ENCODE peak calls at places on chromosomes 1 and 21, in five cellular contexts. L is AG09309, F is left lung, V is smooth muscle cell of the brain vasculature, T is nephron progenitor cell. P is an unnamed sample.

GRCh38 chr1:172135076-172135672 is 285.3 kb upstream of the C1orf105 start:
- DNase-seq in L (no peak), F (no peak), V (no peak), T (no peak), P (no peak)

GRCh38 chr1:155569988-155570592 is 7.5 kb upstream of the ASH1L start:
- DNase-seq in L (no peak), F (no peak), V (no peak), T (no peak), P (no peak)

GRCh38 chr1:1402081-1402900 is 3.2 kb upstream of the CCNL2 start:
- DNase-seq in L (peak; percentile 18), F (no peak), V (peak; percentile 17), T (peak; percentile 47), P (peak; percentile 45)

GRCh38 chr1:941588-942383 is 17.3 kb downstream of the NOC2L start:
- DNase-seq in L (peak; percentile 35), F (peak; percentile 82), V (no peak), T (peak; percentile 78), P (peak; percentile 69)

GRCh38 chr21:43369124-43369523 is 57.8 kb downstream of the SIK1 start:
- DNase-seq in L (no peak), F (no peak), V (no peak), T (no peak), P (no peak)

GRCh38 chr1:18489417-18490143 is 8.8 kb downstream of the KLHDC7A start:
- DNase-seq in L (no peak), F (no peak), V (no peak), T (no peak), P (no peak)

GRCh38 chr1:58412071-58412580 is 134.4 kb downstream of the OMA1 start:
- DNase-seq in L (no peak), F (no peak), V (no peak), T (no peak), P (no peak)

GRCh38 chr21:35097525-35097924 is 48.4 kb upstream of the RUNX1 start:
- DNase-seq in L (no peak), F (no peak), V (no peak), T (no peak), P (no peak)

GRCh38 chr1:35210306-35211112 is 17.6 kb upstream of the SFPQ start:
- DNase-seq in L (no peak), F (no peak), V (no peak), T (no peak), P (no peak)

GRCh38 chr1:223341111-223341510 is 22.9 kb downstream of the SUSD4 start:
- DNase-seq in L (no peak), F (no peak), V (no peak), T (no peak), P (no peak)

GRCh38 chr1:16181887-16182719 is 26.2 kb upstream of the EPHA2 start:
- DNase-seq in L (peak; percentile 55), F (peak; percentile 87), V (peak; percentile 70), T (peak; percentile 68), P (peak; percentile 74)

GRCh38 chr1:76083189-76083588 is 8.6 kb downstream of the ST6GALNAC3 start:
- DNase-seq in L (no peak), F (no peak), V (no peak), T (no peak), P (no peak)

GRCh38 chr21:36858320-36858957 is 108.0 kb downstream of the HLCS start:
- DNase-seq in L (no peak), F (no peak), V (no peak), T (no peak), P (no peak)

GRCh38 chr1:9658186-9658585 is 6.7 kb downstream of the PIK3CD start:
- DNase-seq in L (no peak), F (no peak), V (no peak), T (no peak), P (no peak)

GRCh38 chr21:44965251-44966022 is 25.6 kb downstream of the SLX9 start:
- DNase-seq in L (peak; percentile 20), F (no peak), V (no peak), T (no peak), P (no peak)

GRCh38 chr1:186301448-186301847 is 73.6 kb downstream of the TPR start:
- DNase-seq in L (no peak), F (no peak), V (no peak), T (no peak), P (no peak)

GRCh38 chr1:1361982-1362423 is 3.6 kb upstream of the MXRA8 start:
- DNase-seq in L (no peak), F (no peak), V (peak; percentile 67), T (peak; percentile 52), P (peak; percentile 31)

GRCh38 chr1:245978915-245979314 is 528.2 kb downstream of the SMYD3 start:
- DNase-seq in L (no peak), F (no peak), V (no peak), T (no peak), P (no peak)

GRCh38 chr1:201224671-201225400 is 34.2 kb downstream of the IGFN1 start:
- DNase-seq in L (no peak), F (peak; percentile 10), V (no peak), T (no peak), P (no peak)

GRCh38 chr1:22296701-22297591 is 154.0 kb upstream of the WNT4 start:
- DNase-seq in L (no peak), F (no peak), V (no peak), T (no peak), P (no peak)

GRCh38 chr21:40717008-40717407 is 129.9 kb downstream of the DSCAM start:
- DNase-seq in L (no peak), F (no peak), V (no peak), T (no peak), P (no peak)